ENCODE peak calls at places on chromosome 6, in four cellular contexts. S is tibial nerve, N is endodermal cell, G is colonic mucosa. E is an unnamed sample.

GRCh38 chr6:1839315-1839714 is 229.6 kb downstream of the FOXC1 start:
- DNase-seq in G (no peak), N (no peak), S (no peak), E (no peak)

GRCh38 chr6:15389759-15390723 is 144.2 kb downstream of the JARID2 start:
- DNase-seq in N (peak), G (no peak), S (no peak), E (no peak)

GRCh38 chr6:138088307-138088744 is 18.9 kb downstream of the PERP start:
- DNase-seq in N (no peak), S (peak), G (peak), E (no peak)

GRCh38 chr6:144007779-144008500 is at the start of gene PLAGL1:
- DNase-seq in G (peak), N (peak), S (peak), E (no peak)

GRCh38 chr6:44228031-44228430 is 4.6 kb downstream of the SLC29A1 start:
- DNase-seq in G (no peak), N (no peak), S (no peak), E (no peak)

GRCh38 chr6:22145823-22146379 is 150.9 kb downstream of the PRL start:
- DNase-seq in S (peak), G (peak), N (peak), E (no peak)

GRCh38 chr6:8085053-8085511 is 17.3 kb downstream of the EEF1E1 start:
- DNase-seq in G (no peak), N (peak), S (peak), E (no peak)

GRCh38 chr6:153032255-153032882 is 29.9 kb upstream of the MTRF1L start:
- DNase-seq in N (no peak), S (no peak), G (no peak), E (no peak)

GRCh38 chr6:126020305-126021050 is 34.1 kb downstream of the TRMT11 start:
- DNase-seq in S (no peak), G (no peak), N (no peak), E (no peak)

GRCh38 chr6:130872250-130873095 is 45.3 kb downstream of the SMLR1 start:
- DNase-seq in S (peak), G (peak), N (peak), E (peak)

GRCh38 chr6:106961136-106961535 is 13.4 kb downstream of the CD24 start:
- DNase-seq in N (no peak), S (no peak), G (no peak), E (no peak)

GRCh38 chr6:329888-330691 is 37.8 kb downstream of the DUSP22 start:
- DNase-seq in G (no peak), S (no peak), N (peak), E (no peak)

GRCh38 chr6:2614842-2615241 is 135.9 kb downstream of the MYLK4 start:
- DNase-seq in S (no peak), G (no peak), N (no peak), E (no peak)

GRCh38 chr6:4281341-4282293 is 146.2 kb upstream of the ECI2 start:
- DNase-seq in N (peak), G (peak), S (no peak), E (no peak)

GRCh38 chr6:113015249-113015648 is 668.1 kb downstream of the RFPL4B start:
- DNase-seq in S (no peak), N (no peak), G (no peak), E (no peak)

GRCh38 chr6:26158581-26159416 is 71.6 kb downstream of the HFE start:
- DNase-seq in G (peak), N (peak), S (peak), E (peak)

GRCh38 chr6:169723991-169724553 is at the start of gene PHF10:
- DNase-seq in G (peak), S (no peak), N (no peak), E (peak)

GRCh38 chr6:136962661-136963060 is 40.6 kb downstream of the SLC35D3 start:
- DNase-seq in G (peak), S (no peak), N (no peak), E (no peak)

GRCh38 chr6:96898241-96898851 is 655 bp upstream of the NDUFAF4 start:
- DNase-seq in N (no peak), S (no peak), G (no peak), E (no peak)

GRCh38 chr6:16105874-16106273 is 23.0 kb upstream of the MYLIP start:
- DNase-seq in G (no peak), N (no peak), S (no peak), E (no peak)

GRCh38 chr6:116492331-116493067 is 18.9 kb upstream of the CALHM5 start:
- DNase-seq in S (no peak), G (no peak), N (no peak), E (no peak)

GRCh38 chr6:119355157-119355556 is 5.6 kb upstream of the MAN1A1 start:
- DNase-seq in S (peak), N (no peak), G (no peak), E (no peak)

GRCh38 chr6:134047673-134048072 is 4.8 kb downstream of the SLC2A12 start:
- DNase-seq in G (no peak), N (peak), S (no peak), E (no peak)

GRCh38 chr6:169194737-169195136 is 58.9 kb downstream of the THBS2 start:
- DNase-seq in G (no peak), N (no peak), S (no peak), E (no peak)

GRCh38 chr6:118284736-118285360 is 263.2 kb upstream of the PLN start:
- DNase-seq in S (no peak), G (no peak), N (no peak), E (no peak)

GRCh38 chr6:113420290-113420689 is 436.9 kb upstream of the MARCKS start:
- DNase-seq in N (no peak), S (no peak), G (no peak), E (no peak)

GRCh38 chr6:169854813-169855212 is 103.4 kb downstream of the ERMARD start:
- DNase-seq in S (no peak), G (no peak), N (no peak), E (no peak)

DNA sequence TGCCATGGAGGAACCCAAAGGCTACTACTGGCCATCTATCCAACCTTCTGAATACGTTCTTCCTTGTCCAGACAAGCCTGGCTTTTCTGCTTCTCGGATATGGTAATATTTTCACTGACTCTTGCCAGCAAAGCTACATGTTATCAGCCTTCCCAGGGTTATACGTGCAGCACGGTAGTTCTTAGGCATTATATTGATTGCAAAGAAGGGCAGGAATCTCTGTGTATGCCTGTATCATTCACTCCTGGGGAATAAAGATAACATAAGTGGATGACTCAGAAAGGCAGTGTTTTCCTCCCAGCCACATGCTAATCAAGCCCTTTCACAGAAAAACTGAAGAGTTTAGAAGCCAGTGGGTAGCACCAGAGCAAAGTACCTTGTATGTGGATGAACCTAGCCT is 98.7 kb downstream of the ADGRG6 start:
- DNase-seq in G (no peak), S (no peak), N (peak), E (no peak)
- H3K27ac ChIP-seq in G (no peak), S (no peak), N (no peak), E (no peak)

DNA sequence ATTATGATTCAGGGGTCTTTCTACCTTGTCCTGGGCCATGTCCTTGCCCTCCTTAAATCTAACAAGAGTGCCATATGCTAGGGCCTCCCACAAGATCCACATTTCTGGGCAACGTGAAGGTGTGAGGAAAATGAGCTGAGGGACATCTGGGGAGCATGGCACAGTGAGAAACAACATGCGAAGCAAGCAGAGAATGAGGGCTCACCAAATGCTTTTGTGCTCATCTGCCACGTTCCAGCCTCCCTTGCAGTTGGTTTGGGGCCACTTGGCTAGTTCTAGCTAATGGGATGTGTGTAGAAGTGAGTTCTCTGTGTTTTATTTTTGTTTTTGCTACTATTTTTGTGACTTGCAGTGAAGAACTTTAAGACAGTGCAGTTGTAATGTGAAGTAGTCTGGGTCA is 21.4 kb upstream of the RNF182 start:
- DNase-seq in S (no peak), G (no peak), N (no peak), E (no peak)
- H3K27ac ChIP-seq in S (no peak), G (no peak), N (no peak), E (no peak)

GRCh38 chr6:39926668-39927067 is 7.6 kb downstream of the MOCS1 start:
- DNase-seq in N (no peak), G (no peak), S (no peak), E (no peak)
- H3K27ac ChIP-seq in N (no peak), G (no peak), S (no peak), E (no peak)

DNA sequence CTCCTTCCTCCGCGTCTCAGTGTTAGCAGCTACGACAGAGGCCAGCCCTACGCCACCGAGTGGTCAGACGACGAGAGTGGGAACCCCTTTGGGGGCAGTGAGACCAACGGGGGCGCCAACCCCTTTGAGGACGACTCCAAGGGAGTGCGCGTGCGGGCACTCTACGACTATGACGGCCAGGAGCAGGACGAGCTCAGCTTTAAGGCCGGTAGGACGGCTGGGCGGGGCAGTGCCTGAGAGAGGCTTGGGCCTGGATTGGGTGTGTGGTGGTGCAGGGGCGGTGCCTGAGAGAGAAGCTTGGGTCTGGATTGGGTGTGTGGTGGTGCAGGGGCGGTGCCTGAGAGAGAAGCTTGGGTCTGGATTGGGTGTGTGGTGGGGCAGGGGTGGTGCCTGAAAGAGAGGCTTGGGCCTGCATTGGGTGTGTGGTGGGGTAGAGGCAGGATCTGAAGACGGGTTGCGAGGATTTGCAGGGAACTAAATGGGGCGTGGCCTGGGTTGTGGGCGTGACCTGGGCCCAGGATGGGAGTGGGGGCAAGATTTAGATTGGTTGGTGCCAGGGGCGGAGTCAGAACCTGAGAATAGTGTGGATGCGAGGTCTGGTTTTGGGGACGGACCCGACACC is 24.4 kb downstream of the SPDEF start:
- DNase-seq in G (no peak), S (peak), N (peak), E (no peak)
- H3K27ac ChIP-seq in G (no peak), S (peak), N (no peak), E (no peak)

E was measured in CD4-positive, alpha-beta T cell.